ENCODE peak calls at places on chromosomes 11 and 22, in seven cellular contexts. Q is renal cortical epithelial cell; H is foreskin melanocyte; U is D341Med; S is naive thymus-derived CD4-positive, alpha-beta T cell; I is stimulated activated CD4-positive, alpha-beta T cell treated with anti-CD3 and anti-CD28 coated beads, Interleukin-4, amount 100 ng/mL, for 4 hours; D is Kasumi-1. P is an unnamed sample.

GRCh38 chr11:83948205-83948604 is 662.0 kb upstream of the CCDC90B start:
- DNase-seq in I (no peak), Q (no peak), H (no peak), U (no peak), S (no peak), D (no peak), P (no peak)

GRCh38 chr11:124725719-124726105 is 14.0 kb upstream of the NRGN start:
- DNase-seq in U (no peak), Q (no peak), S (no peak), D (peak; percentile 84), I (no peak), H (no peak), P (no peak)

GRCh38 chr11:46345881-46346484 is 1.3 kb upstream of the DGKZ start:
- DNase-seq in D (no peak), Q (no peak), H (no peak), U (no peak), S (no peak), I (peak; percentile 32), P (no peak)

GRCh38 chr11:20364412-20364792 is 888 bp downstream of the HTATIP2 start:
- DNase-seq in U (no peak), D (no peak), I (no peak), Q (no peak), H (no peak), S (no peak), P (no peak)

GRCh38 chr11:71204294-71204693 is 48.1 kb downstream of the SHANK2 start:
- DNase-seq in U (no peak), H (no peak), Q (no peak), I (no peak), D (no peak), S (no peak), P (no peak)

GRCh38 chr11:79018371-79018849 is 422.4 kb downstream of the TENM4 start:
- DNase-seq in D (no peak), S (no peak), U (no peak), Q (peak; percentile 19), H (no peak), I (no peak), P (no peak)

GRCh38 chr11:64809781-64810241 is 540 bp downstream of the MEN1 start:
- DNase-seq in D (no peak), U (peak; percentile 69), I (peak; percentile 9), H (no peak), Q (no peak), S (no peak), P (no peak)

GRCh38 chr11:93392862-93393261 is 62.3 kb downstream of the DEUP1 start:
- DNase-seq in Q (no peak), H (no peak), I (no peak), S (no peak), U (no peak), D (no peak), P (no peak)

GRCh38 chr11:130945945-130946344 is 29.7 kb upstream of the SNX19 start:
- DNase-seq in Q (peak; percentile 49), D (no peak), H (no peak), U (no peak), S (no peak), I (no peak), P (no peak)

GRCh38 chr11:126930100-126930841 is 70.3 kb downstream of the KIRREL3 start:
- DNase-seq in U (no peak), Q (no peak), S (no peak), D (no peak), I (no peak), H (peak; percentile 92), P (no peak)

GRCh38 chr11:64971421-64972233 is at the start of gene MAJIN:
- DNase-seq in H (peak; percentile 51), Q (peak; percentile 56), D (no peak), I (peak; percentile 88), S (peak; percentile 81), U (no peak), P (peak; percentile 65)

GRCh38 chr11:45560153-45560934 is 105.1 kb downstream of the CHST1 start:
- DNase-seq in D (no peak), U (peak; percentile 77), I (no peak), S (no peak), H (no peak), Q (no peak), P (no peak)

GRCh38 chr11:8962827-8963226 is 1.4 kb downstream of the TMEM9B start:
- DNase-seq in I (no peak), S (no peak), Q (no peak), D (no peak), H (no peak), U (no peak), P (no peak)

GRCh38 chr11:2573240-2574042 is 126.4 kb downstream of the KCNQ1OT1 start:
- DNase-seq in H (no peak), S (no peak), D (no peak), Q (no peak), I (no peak), U (no peak), P (no peak)

GRCh38 chr11:2451336-2451735 is 6.5 kb downstream of the KCNQ1 start:
- DNase-seq in Q (no peak), H (no peak), S (no peak), I (no peak), U (no peak), D (no peak), P (no peak)

GRCh38 chr11:4181780-4182721 is 87.5 kb downstream of the RRM1 start:
- DNase-seq in S (no peak), Q (peak; percentile 46), D (peak; percentile 54), I (peak; percentile 6), H (peak; percentile 24), U (peak; percentile 75), P (peak; percentile 15)

GRCh38 chr11:113730887-113731726 is 25.0 kb upstream of the TMPRSS5 start:
- DNase-seq in Q (peak; percentile 62), I (no peak), D (no peak), H (peak; percentile 30), U (peak; percentile 55), S (no peak), P (no peak)

GRCh38 chr11:111870887-111871692 is at the start of gene ALG9:
- DNase-seq in H (peak; percentile 79), U (peak; percentile 92), D (peak; percentile 69), Q (peak; percentile 56), S (peak; percentile 81), I (peak; percentile 82), P (peak; percentile 67)

GRCh38 chr22:32708835-32709234 is 92.7 kb upstream of the TIMP3 start:
- DNase-seq in I (no peak), D (no peak), S (no peak), Q (no peak), H (peak; percentile 92), U (no peak), P (no peak)

GRCh38 chr11:66123902-66124301 is 53.8 kb downstream of the PACS1 start:
- DNase-seq in D (no peak), I (no peak), Q (peak; percentile 89), H (no peak), S (no peak), U (no peak), P (no peak)

GRCh38 chr11:112096194-112096593 is 9.5 kb downstream of the SDHD start:
- DNase-seq in D (no peak), U (no peak), Q (no peak), I (no peak), S (no peak), H (no peak), P (no peak)

GRCh38 chr11:132590554-132590953 is 941.7 kb downstream of the OPCML start:
- DNase-seq in H (no peak), U (no peak), S (no peak), I (no peak), D (no peak), Q (no peak), P (no peak)

P was measured in anterior cingulate cortex.